ENCODE peak calls at places on chromosomes 13 and 19, in seven cellular contexts. One of them, this sample, is unnamed.

GRCh38 chr19:55354698-55355212 is at the start of gene COX6B2:
- DNase-seq in H9: no peak
- DNase-seq in neuronal stem cell: no peak
- DNase-seq in mesenchymal stem cell: no peak
- DNase-seq in IMR-90: no peak
- DNase-seq in H1: no peak
- DNase-seq in trophoblast cell: no peak
- DNase-seq in this sample: no peak

GRCh38 chr13:106534844-106535551 is 464 bp downstream of the EFNB2 start:
- DNase-seq in H9: no peak
- DNase-seq in neuronal stem cell: no peak
- DNase-seq in mesenchymal stem cell: peak
- DNase-seq in IMR-90: peak
- DNase-seq in H1: peak
- DNase-seq in trophoblast cell: peak
- DNase-seq in this sample: peak

GRCh38 chr19:32104465-32105235 is 240.8 kb upstream of the ZNF507 start:
- DNase-seq in H9: no peak
- DNase-seq in neuronal stem cell: no peak
- DNase-seq in mesenchymal stem cell: peak
- DNase-seq in IMR-90: no peak
- DNase-seq in H1: peak
- DNase-seq in trophoblast cell: no peak
- DNase-seq in this sample: no peak

GRCh38 chr19:55255618-55256423 is 3.0 kb downstream of the PPP6R1 start:
- DNase-seq in H9: no peak
- DNase-seq in neuronal stem cell: no peak
- DNase-seq in mesenchymal stem cell: peak
- DNase-seq in IMR-90: peak
- DNase-seq in H1: no peak
- DNase-seq in trophoblast cell: peak
- DNase-seq in this sample: no peak

GRCh38 chr13:46164661-46165060 is 17.3 kb downstream of the LCP1 start:
- DNase-seq in H9: no peak
- DNase-seq in neuronal stem cell: no peak
- DNase-seq in mesenchymal stem cell: no peak
- DNase-seq in IMR-90: no peak
- DNase-seq in H1: no peak
- DNase-seq in trophoblast cell: no peak
- DNase-seq in this sample: no peak

GRCh38 chr13:41652735-41653361 is 195.5 kb downstream of the RGCC start:
- DNase-seq in H9: no peak
- DNase-seq in neuronal stem cell: peak
- DNase-seq in mesenchymal stem cell: peak
- DNase-seq in IMR-90: peak
- DNase-seq in H1: no peak
- DNase-seq in trophoblast cell: peak
- DNase-seq in this sample: peak

GRCh38 chr13:48891586-48891985 is 84.1 kb upstream of the FNDC3A start:
- DNase-seq in H9: no peak
- DNase-seq in neuronal stem cell: no peak
- DNase-seq in mesenchymal stem cell: peak
- DNase-seq in IMR-90: peak
- DNase-seq in H1: no peak
- DNase-seq in trophoblast cell: peak
- DNase-seq in this sample: no peak

GRCh38 chr19:10836478-10837325 is 690 bp upstream of the TMED1 start:
- DNase-seq in H9: peak
- DNase-seq in neuronal stem cell: no peak
- DNase-seq in mesenchymal stem cell: no peak
- DNase-seq in IMR-90: no peak
- DNase-seq in H1: no peak
- DNase-seq in trophoblast cell: no peak
- DNase-seq in this sample: no peak

GRCh38 chr13:24243311-24243710 is 66.1 kb upstream of the C1QTNF9 start:
- DNase-seq in H9: no peak
- DNase-seq in neuronal stem cell: no peak
- DNase-seq in mesenchymal stem cell: no peak
- DNase-seq in IMR-90: no peak
- DNase-seq in H1: no peak
- DNase-seq in trophoblast cell: no peak
- DNase-seq in this sample: no peak

GRCh38 chr13:101624210-101624922 is 171.9 kb downstream of the ITGBL1 start:
- DNase-seq in H9: peak
- DNase-seq in neuronal stem cell: no peak
- DNase-seq in mesenchymal stem cell: peak
- DNase-seq in IMR-90: peak
- DNase-seq in H1: no peak
- DNase-seq in trophoblast cell: no peak
- DNase-seq in this sample: peak

GRCh38 chr19:3977242-3978143 is 6.6 kb upstream of the DAPK3 start:
- DNase-seq in H9: peak
- DNase-seq in neuronal stem cell: no peak
- DNase-seq in mesenchymal stem cell: no peak
- DNase-seq in IMR-90: no peak
- DNase-seq in H1: peak
- DNase-seq in trophoblast cell: no peak
- DNase-seq in this sample: peak

GRCh38 chr19:2477732-2478191 is 1.8 kb downstream of the GADD45B start:
- DNase-seq in H9: no peak
- DNase-seq in neuronal stem cell: no peak
- DNase-seq in mesenchymal stem cell: peak
- DNase-seq in IMR-90: peak
- DNase-seq in H1: no peak
- DNase-seq in trophoblast cell: peak
- DNase-seq in this sample: no peak

GRCh38 chr19:1066251-1066747 is 668 bp upstream of the ARHGAP45 start:
- DNase-seq in H9: peak
- DNase-seq in neuronal stem cell: no peak
- DNase-seq in mesenchymal stem cell: no peak
- DNase-seq in IMR-90: no peak
- DNase-seq in H1: peak
- DNase-seq in trophoblast cell: peak
- DNase-seq in this sample: peak

GRCh38 chr13:38618336-38618735 is 68.5 kb upstream of the FREM2 start:
- DNase-seq in H9: no peak
- DNase-seq in neuronal stem cell: no peak
- DNase-seq in mesenchymal stem cell: no peak
- DNase-seq in IMR-90: no peak
- DNase-seq in H1: no peak
- DNase-seq in trophoblast cell: peak
- DNase-seq in this sample: peak

GRCh38 chr13:111006508-111007031 is 91.7 kb upstream of the ANKRD10 start:
- DNase-seq in H9: no peak
- DNase-seq in neuronal stem cell: peak
- DNase-seq in mesenchymal stem cell: peak
- DNase-seq in IMR-90: peak
- DNase-seq in H1: no peak
- DNase-seq in trophoblast cell: no peak
- DNase-seq in this sample: peak

GRCh38 chr13:51643114-51643881 is 59.0 kb downstream of the WDFY2 start:
- DNase-seq in H9: no peak
- DNase-seq in neuronal stem cell: no peak
- DNase-seq in mesenchymal stem cell: peak
- DNase-seq in IMR-90: peak
- DNase-seq in H1: no peak
- DNase-seq in trophoblast cell: peak
- DNase-seq in this sample: peak

GRCh38 chr19:43545276-43545675 is 12.3 kb downstream of the ZNF575 start:
- DNase-seq in H9: no peak
- DNase-seq in neuronal stem cell: no peak
- DNase-seq in mesenchymal stem cell: no peak
- DNase-seq in IMR-90: no peak
- DNase-seq in H1: no peak
- DNase-seq in trophoblast cell: no peak
- DNase-seq in this sample: no peak

GRCh38 chr19:19446655-19447437 is 41.4 kb downstream of the GATAD2A start:
- DNase-seq in H9: peak
- DNase-seq in neuronal stem cell: no peak
- DNase-seq in mesenchymal stem cell: no peak
- DNase-seq in IMR-90: no peak
- DNase-seq in H1: no peak
- DNase-seq in trophoblast cell: no peak
- DNase-seq in this sample: peak

GRCh38 chr13:31191748-31192147 is 8.0 kb upstream of the B3GLCT start:
- DNase-seq in H9: no peak
- DNase-seq in neuronal stem cell: no peak
- DNase-seq in mesenchymal stem cell: no peak
- DNase-seq in IMR-90: no peak
- DNase-seq in H1: no peak
- DNase-seq in trophoblast cell: no peak
- DNase-seq in this sample: no peak

GRCh38 chr13:96159731-96160130 is 69.8 kb downstream of the HS6ST3 start:
- DNase-seq in H9: no peak
- DNase-seq in neuronal stem cell: no peak
- DNase-seq in mesenchymal stem cell: no peak
- DNase-seq in IMR-90: no peak
- DNase-seq in H1: no peak
- DNase-seq in trophoblast cell: no peak
- DNase-seq in this sample: no peak

GRCh38 chr13:74301200-74302063 is 167.2 kb upstream of the KLF12 start:
- DNase-seq in H9: no peak
- DNase-seq in neuronal stem cell: no peak
- DNase-seq in mesenchymal stem cell: no peak
- DNase-seq in IMR-90: peak
- DNase-seq in H1: no peak
- DNase-seq in trophoblast cell: peak
- DNase-seq in this sample: peak

GRCh38 chr13:74306496-74306895 is 172.3 kb upstream of the KLF12 start:
- DNase-seq in H9: no peak
- DNase-seq in neuronal stem cell: no peak
- DNase-seq in mesenchymal stem cell: peak
- DNase-seq in IMR-90: peak
- DNase-seq in H1: no peak
- DNase-seq in trophoblast cell: no peak
- DNase-seq in this sample: peak

GRCh38 chr13:74305876-74306275 is 171.7 kb upstream of the KLF12 start:
- DNase-seq in H9: peak
- DNase-seq in neuronal stem cell: no peak
- DNase-seq in mesenchymal stem cell: no peak
- DNase-seq in IMR-90: no peak
- DNase-seq in H1: no peak
- DNase-seq in trophoblast cell: no peak
- DNase-seq in this sample: peak
- H3K4me2 ChIP-seq in H9: no peak
- H3K4me2 ChIP-seq in neuronal stem cell: no peak
- H3K4me2 ChIP-seq in mesenchymal stem cell: no peak
- H3K4me2 ChIP-seq in IMR-90: no peak
- H3K4me2 ChIP-seq in H1: no peak
- H3K4me2 ChIP-seq in trophoblast cell: no peak
- H3K4me2 ChIP-seq in this sample: no peak

GRCh38 chr13:97237388-97237787 is 15.3 kb downstream of the MBNL2 start:
- DNase-seq in H9: no peak
- DNase-seq in neuronal stem cell: no peak
- DNase-seq in mesenchymal stem cell: no peak
- DNase-seq in IMR-90: no peak
- DNase-seq in H1: no peak
- DNase-seq in trophoblast cell: no peak
- DNase-seq in this sample: no peak

GRCh38 chr13:97235549-97236206 is 13.5 kb downstream of the MBNL2 start:
- DNase-seq in H9: no peak
- DNase-seq in neuronal stem cell: no peak
- DNase-seq in mesenchymal stem cell: no peak
- DNase-seq in IMR-90: no peak
- DNase-seq in H1: no peak
- DNase-seq in trophoblast cell: no peak
- DNase-seq in this sample: no peak

GRCh38 chr13:97233499-97233898 is 11.4 kb downstream of the MBNL2 start:
- DNase-seq in H9: no peak
- DNase-seq in neuronal stem cell: no peak
- DNase-seq in mesenchymal stem cell: no peak
- DNase-seq in IMR-90: no peak
- DNase-seq in H1: no peak
- DNase-seq in trophoblast cell: no peak
- DNase-seq in this sample: no peak

GRCh38 chr13:97234236-97234635 is 12.1 kb downstream of the MBNL2 start:
- DNase-seq in H9: no peak
- DNase-seq in neuronal stem cell: no peak
- DNase-seq in mesenchymal stem cell: no peak
- DNase-seq in IMR-90: no peak
- DNase-seq in H1: no peak
- DNase-seq in trophoblast cell: no peak
- DNase-seq in this sample: no peak

GRCh38 chr13:97234742-97235141 is 12.6 kb downstream of the MBNL2 start:
- DNase-seq in H9: no peak
- DNase-seq in neuronal stem cell: no peak
- DNase-seq in mesenchymal stem cell: no peak
- DNase-seq in IMR-90: no peak
- DNase-seq in H1: no peak
- DNase-seq in trophoblast cell: no peak
- DNase-seq in this sample: no peak
- H2BK120ac ChIP-seq in H9: no peak
- H2BK120ac ChIP-seq in neuronal stem cell: no peak
- H2BK120ac ChIP-seq in mesenchymal stem cell: no peak
- H2BK120ac ChIP-seq in IMR-90: peak
- H2BK120ac ChIP-seq in H1: no peak
- H2BK120ac ChIP-seq in trophoblast cell: no peak
- H2BK120ac ChIP-seq in this sample: no peak

DNA sequence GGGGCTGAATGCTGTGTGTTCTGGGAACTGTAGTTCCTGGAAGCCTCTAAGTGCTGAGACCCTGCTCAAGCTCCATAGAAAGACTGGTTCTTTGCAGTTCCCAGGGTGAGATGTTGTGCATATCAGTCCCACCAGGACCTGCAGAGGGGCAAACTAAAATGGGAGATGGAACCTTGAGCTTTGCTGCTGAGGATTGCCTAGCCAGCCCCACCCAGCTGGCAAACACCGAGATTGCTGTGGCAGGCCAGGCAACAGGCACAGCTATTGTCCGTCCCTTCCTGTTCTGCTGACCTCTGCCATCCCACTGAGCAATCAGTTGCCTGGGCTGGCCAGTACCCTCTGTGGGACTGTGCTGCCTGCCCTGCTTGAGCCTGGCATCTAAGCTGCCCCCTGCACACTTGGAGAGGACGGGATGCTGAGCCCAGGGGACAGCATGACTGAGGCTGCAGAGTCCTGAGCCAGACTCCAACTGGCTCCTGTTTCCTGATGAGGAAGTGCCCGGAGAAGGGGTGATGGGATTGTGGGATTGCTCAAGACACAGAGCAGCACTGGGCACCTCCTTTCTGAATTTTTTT is 1.5 kb upstream of the GIPC1 start:
- DNase-seq in H9: no peak
- DNase-seq in neuronal stem cell: no peak
- DNase-seq in mesenchymal stem cell: no peak
- DNase-seq in IMR-90: no peak
- DNase-seq in H1: no peak
- DNase-seq in trophoblast cell: no peak
- DNase-seq in this sample: no peak
- H3K4me2 ChIP-seq in H9: no peak
- H3K4me2 ChIP-seq in neuronal stem cell: no peak
- H3K4me2 ChIP-seq in mesenchymal stem cell: no peak
- H3K4me2 ChIP-seq in IMR-90: no peak
- H3K4me2 ChIP-seq in H1: peak
- H3K4me2 ChIP-seq in trophoblast cell: no peak
- H3K4me2 ChIP-seq in this sample: no peak

DNA sequence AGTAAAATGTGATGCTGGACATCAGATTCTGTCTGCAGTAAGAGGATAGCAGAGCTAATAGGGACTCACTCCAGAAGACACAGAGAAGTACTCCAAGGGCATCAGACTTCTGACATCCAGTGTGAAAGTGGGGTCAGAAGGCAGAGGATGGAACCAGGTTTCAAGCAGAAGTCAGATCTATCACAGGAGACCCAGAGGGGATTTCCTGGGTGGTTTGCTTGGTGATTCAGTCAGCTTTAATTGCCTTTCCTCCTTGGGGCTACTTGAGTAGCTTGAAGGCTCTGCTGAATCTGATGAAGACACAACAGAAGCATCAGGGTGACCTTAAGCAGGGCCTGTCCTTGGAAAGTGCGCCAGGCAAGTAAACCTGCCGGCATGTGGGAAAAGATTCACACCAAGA is 300.6 kb downstream of the COG6 start:
- DNase-seq in H9: no peak
- DNase-seq in neuronal stem cell: no peak
- DNase-seq in mesenchymal stem cell: no peak
- DNase-seq in IMR-90: no peak
- DNase-seq in H1: no peak
- DNase-seq in trophoblast cell: no peak
- DNase-seq in this sample: no peak
- H2BK120ac ChIP-seq in H9: no peak
- H2BK120ac ChIP-seq in neuronal stem cell: no peak
- H2BK120ac ChIP-seq in mesenchymal stem cell: no peak
- H2BK120ac ChIP-seq in IMR-90: no peak
- H2BK120ac ChIP-seq in H1: no peak
- H2BK120ac ChIP-seq in trophoblast cell: no peak
- H2BK120ac ChIP-seq in this sample: no peak